ENCODE peak calls at places on chromosome 17, in seven cellular contexts. U is naive thymus-derived CD8-positive, alpha-beta T cell; P is uterus; M is GM04504; Z is AG09309; Q is H1; A is germinal center. I is an unnamed sample.

GRCh38 chr17:74566132-74566753 is 1.1 kb downstream of the CD300H start:
- DNase-seq in U (no peak), P (no peak), M (no peak), Z (no peak), Q (peak), A (no peak), I (peak)

GRCh38 chr17:12316021-12316420 is 295.3 kb downstream of the MAP2K4 start:
- DNase-seq in U (no peak), P (no peak), M (no peak), Z (no peak), Q (no peak), A (no peak), I (no peak)

GRCh38 chr17:35449371-35449931 is 885 bp upstream of the SLFN13 start:
- DNase-seq in U (no peak), P (no peak), M (no peak), Z (no peak), Q (peak), A (peak), I (no peak)

GRCh38 chr17:73690581-73691135 is 46.4 kb upstream of the SDK2 start:
- DNase-seq in U (no peak), P (no peak), M (no peak), Z (no peak), Q (peak), A (no peak), I (no peak)

GRCh38 chr17:66783656-66784381 is 51.1 kb upstream of the CACNG5 start:
- DNase-seq in U (no peak), P (no peak), M (no peak), Z (no peak), Q (no peak), A (no peak), I (no peak)

GRCh38 chr17:238071-238963 is 56.9 kb upstream of the DOC2B start:
- DNase-seq in U (no peak), P (no peak), M (no peak), Z (no peak), Q (peak), A (no peak), I (no peak)

GRCh38 chr17:17191346-17191792 is 14.8 kb downstream of the PLD6 start:
- DNase-seq in U (no peak), P (peak), M (peak), Z (peak), Q (no peak), A (no peak), I (no peak)

GRCh38 chr17:3003401-3004149 is 59.8 kb downstream of the OR1D5 start:
- DNase-seq in U (peak), P (peak), M (no peak), Z (no peak), Q (no peak), A (peak), I (no peak)

GRCh38 chr17:18362509-18363020 is 785 bp downstream of the SHMT1 start:
- DNase-seq in U (no peak), P (peak), M (no peak), Z (no peak), Q (peak), A (peak), I (peak)

GRCh38 chr17:70808596-70808995 is 639.3 kb downstream of the KCNJ2 start:
- DNase-seq in U (no peak), P (no peak), M (no peak), Z (no peak), Q (no peak), A (no peak), I (peak)

I was measured in T47D.